ENCODE peak calls at places on chromosomes 16 and 17, in seven cellular contexts. One of them, this sample, is unnamed.

GRCh38 chr16:48831081-48831722 is 221.2 kb upstream of the N4BP1 start:
- DNase-seq in tibial artery: no peak
- DNase-seq in lower lobe of right lung: no peak
- DNase-seq in LNCaP clone FGC: no peak
- DNase-seq in IMR-90: no peak
- DNase-seq in adrenal gland: no peak
- DNase-seq in naive thymus-derived CD4-positive, alpha-beta T cell: no peak
- DNase-seq in this sample: no peak

GRCh38 chr16:28932339-28933141 is 769 bp downstream of the CD19 start:
- DNase-seq in tibial artery: no peak
- DNase-seq in lower lobe of right lung: no peak
- DNase-seq in LNCaP clone FGC: no peak
- DNase-seq in IMR-90: no peak
- DNase-seq in adrenal gland: no peak
- DNase-seq in naive thymus-derived CD4-positive, alpha-beta T cell: no peak
- DNase-seq in this sample: no peak

GRCh38 chr17:68910789-68911431 is 44.3 kb downstream of the ABCA8 start:
- DNase-seq in tibial artery: no peak
- DNase-seq in lower lobe of right lung: no peak
- DNase-seq in LNCaP clone FGC: no peak
- DNase-seq in IMR-90: no peak
- DNase-seq in adrenal gland: no peak
- DNase-seq in naive thymus-derived CD4-positive, alpha-beta T cell: no peak
- DNase-seq in this sample: no peak

GRCh38 chr16:85041184-85041928 is 13.8 kb downstream of the KIAA0513 start:
- DNase-seq in tibial artery: no peak
- DNase-seq in lower lobe of right lung: peak
- DNase-seq in LNCaP clone FGC: no peak
- DNase-seq in IMR-90: no peak
- DNase-seq in adrenal gland: no peak
- DNase-seq in naive thymus-derived CD4-positive, alpha-beta T cell: no peak
- DNase-seq in this sample: no peak

GRCh38 chr17:73902416-73903181 is 258.4 kb upstream of the SDK2 start:
- DNase-seq in tibial artery: no peak
- DNase-seq in lower lobe of right lung: no peak
- DNase-seq in LNCaP clone FGC: no peak
- DNase-seq in IMR-90: no peak
- DNase-seq in adrenal gland: no peak
- DNase-seq in naive thymus-derived CD4-positive, alpha-beta T cell: peak
- DNase-seq in this sample: no peak

GRCh38 chr16:70421473-70422311 is 17.2 kb downstream of the ST3GAL2 start:
- DNase-seq in tibial artery: no peak
- DNase-seq in lower lobe of right lung: no peak
- DNase-seq in LNCaP clone FGC: no peak
- DNase-seq in IMR-90: no peak
- DNase-seq in adrenal gland: no peak
- DNase-seq in naive thymus-derived CD4-positive, alpha-beta T cell: no peak
- DNase-seq in this sample: no peak

GRCh38 chr16:83717308-83717707 is 90.5 kb upstream of the HSBP1 start:
- DNase-seq in tibial artery: no peak
- DNase-seq in lower lobe of right lung: no peak
- DNase-seq in LNCaP clone FGC: no peak
- DNase-seq in IMR-90: no peak
- DNase-seq in adrenal gland: no peak
- DNase-seq in naive thymus-derived CD4-positive, alpha-beta T cell: no peak
- DNase-seq in this sample: no peak

GRCh38 chr16:9225527-9226316 is 134.3 kb downstream of the HAPSTR1 start:
- DNase-seq in tibial artery: no peak
- DNase-seq in lower lobe of right lung: no peak
- DNase-seq in LNCaP clone FGC: no peak
- DNase-seq in IMR-90: no peak
- DNase-seq in adrenal gland: no peak
- DNase-seq in naive thymus-derived CD4-positive, alpha-beta T cell: no peak
- DNase-seq in this sample: no peak

GRCh38 chr17:41895617-41896016 is 23.1 kb downstream of the ACLY start:
- DNase-seq in tibial artery: no peak
- DNase-seq in lower lobe of right lung: no peak
- DNase-seq in LNCaP clone FGC: no peak
- DNase-seq in IMR-90: peak
- DNase-seq in adrenal gland: no peak
- DNase-seq in naive thymus-derived CD4-positive, alpha-beta T cell: no peak
- DNase-seq in this sample: no peak

GRCh38 chr17:63498621-63499195 is 21.8 kb downstream of the ACE start:
- DNase-seq in tibial artery: no peak
- DNase-seq in lower lobe of right lung: no peak
- DNase-seq in LNCaP clone FGC: no peak
- DNase-seq in IMR-90: peak
- DNase-seq in adrenal gland: no peak
- DNase-seq in naive thymus-derived CD4-positive, alpha-beta T cell: no peak
- DNase-seq in this sample: no peak

GRCh38 chr17:82970067-82970466 is 109.3 kb upstream of the METRNL start:
- DNase-seq in tibial artery: no peak
- DNase-seq in lower lobe of right lung: no peak
- DNase-seq in LNCaP clone FGC: no peak
- DNase-seq in IMR-90: no peak
- DNase-seq in adrenal gland: no peak
- DNase-seq in naive thymus-derived CD4-positive, alpha-beta T cell: no peak
- DNase-seq in this sample: peak

GRCh38 chr17:1047177-1047885 is 50.4 kb downstream of the TIMM22 start:
- DNase-seq in tibial artery: peak
- DNase-seq in lower lobe of right lung: peak
- DNase-seq in LNCaP clone FGC: no peak
- DNase-seq in IMR-90: peak
- DNase-seq in adrenal gland: no peak
- DNase-seq in naive thymus-derived CD4-positive, alpha-beta T cell: no peak
- DNase-seq in this sample: peak

GRCh38 chr16:85803570-85803969 is 4.1 kb downstream of the COX4I1 start:
- DNase-seq in tibial artery: no peak
- DNase-seq in lower lobe of right lung: peak
- DNase-seq in LNCaP clone FGC: no peak
- DNase-seq in IMR-90: no peak
- DNase-seq in adrenal gland: no peak
- DNase-seq in naive thymus-derived CD4-positive, alpha-beta T cell: no peak
- DNase-seq in this sample: no peak

GRCh38 chr16:11233727-11234376 is 22.2 kb downstream of the SOCS1 start:
- DNase-seq in tibial artery: no peak
- DNase-seq in lower lobe of right lung: no peak
- DNase-seq in LNCaP clone FGC: no peak
- DNase-seq in IMR-90: no peak
- DNase-seq in adrenal gland: no peak
- DNase-seq in naive thymus-derived CD4-positive, alpha-beta T cell: peak
- DNase-seq in this sample: no peak
- H3K4me3 ChIP-seq in tibial artery: no peak
- H3K4me3 ChIP-seq in lower lobe of right lung: no peak
- H3K4me3 ChIP-seq in LNCaP clone FGC: no peak
- H3K4me3 ChIP-seq in IMR-90: no peak
- H3K4me3 ChIP-seq in adrenal gland: no peak
- H3K4me3 ChIP-seq in naive thymus-derived CD4-positive, alpha-beta T cell: peak
- H3K4me3 ChIP-seq in this sample: no peak

GRCh38 chr17:19724501-19725420 is 8.4 kb upstream of the SLC47A2 start:
- DNase-seq in tibial artery: peak
- DNase-seq in lower lobe of right lung: peak
- DNase-seq in LNCaP clone FGC: no peak
- DNase-seq in IMR-90: no peak
- DNase-seq in adrenal gland: peak
- DNase-seq in naive thymus-derived CD4-positive, alpha-beta T cell: peak
- DNase-seq in this sample: no peak

GRCh38 chr17:19720631-19721426 is 4.4 kb upstream of the SLC47A2 start:
- DNase-seq in tibial artery: no peak
- DNase-seq in lower lobe of right lung: no peak
- DNase-seq in LNCaP clone FGC: no peak
- DNase-seq in IMR-90: no peak
- DNase-seq in adrenal gland: no peak
- DNase-seq in naive thymus-derived CD4-positive, alpha-beta T cell: no peak
- DNase-seq in this sample: no peak

GRCh38 chr17:19726615-19727376 is 10.4 kb upstream of the SLC47A2 start:
- DNase-seq in tibial artery: no peak
- DNase-seq in lower lobe of right lung: no peak
- DNase-seq in LNCaP clone FGC: no peak
- DNase-seq in IMR-90: no peak
- DNase-seq in adrenal gland: no peak
- DNase-seq in naive thymus-derived CD4-positive, alpha-beta T cell: no peak
- DNase-seq in this sample: no peak

GRCh38 chr17:19725486-19725885 is 9.1 kb upstream of the SLC47A2 start:
- DNase-seq in tibial artery: no peak
- DNase-seq in lower lobe of right lung: no peak
- DNase-seq in LNCaP clone FGC: no peak
- DNase-seq in IMR-90: no peak
- DNase-seq in adrenal gland: no peak
- DNase-seq in naive thymus-derived CD4-positive, alpha-beta T cell: no peak
- DNase-seq in this sample: no peak

DNA sequence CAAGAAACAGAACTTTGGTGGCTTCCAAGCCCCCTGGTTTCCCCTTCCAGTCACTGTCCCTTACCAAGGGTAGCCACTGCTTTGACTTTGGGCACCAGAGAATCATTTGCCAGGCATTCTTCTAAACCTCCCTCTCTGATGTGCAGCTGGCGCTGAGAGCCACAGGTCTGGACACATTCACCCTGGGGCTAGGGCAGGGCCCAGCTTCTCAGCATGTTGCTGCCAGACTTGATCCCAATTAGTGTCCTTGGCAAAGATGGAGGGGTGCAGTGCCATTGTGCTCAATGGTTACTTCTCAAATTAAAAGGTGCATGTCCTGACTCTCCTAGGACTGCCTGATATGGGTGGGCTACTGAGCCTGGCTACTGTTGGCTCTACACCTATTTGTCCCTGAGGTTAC is 7.6 kb upstream of the SLC47A2 start:
- DNase-seq in tibial artery: no peak
- DNase-seq in lower lobe of right lung: no peak
- DNase-seq in LNCaP clone FGC: no peak
- DNase-seq in IMR-90: no peak
- DNase-seq in adrenal gland: no peak
- DNase-seq in naive thymus-derived CD4-positive, alpha-beta T cell: no peak
- DNase-seq in this sample: no peak
- H3K4me3 ChIP-seq in tibial artery: peak
- H3K4me3 ChIP-seq in lower lobe of right lung: peak
- H3K4me3 ChIP-seq in LNCaP clone FGC: no peak
- H3K4me3 ChIP-seq in IMR-90: no peak
- H3K4me3 ChIP-seq in adrenal gland: no peak
- H3K4me3 ChIP-seq in naive thymus-derived CD4-positive, alpha-beta T cell: peak
- H3K4me3 ChIP-seq in this sample: no peak

GRCh38 chr16:82037251-82037650 is 2.2 kb downstream of the HSD17B2 start:
- DNase-seq in tibial artery: no peak
- DNase-seq in lower lobe of right lung: no peak
- DNase-seq in LNCaP clone FGC: no peak
- DNase-seq in IMR-90: no peak
- DNase-seq in adrenal gland: no peak
- DNase-seq in naive thymus-derived CD4-positive, alpha-beta T cell: no peak
- DNase-seq in this sample: no peak
- H3K4me3 ChIP-seq in tibial artery: no peak
- H3K4me3 ChIP-seq in lower lobe of right lung: no peak
- H3K4me3 ChIP-seq in LNCaP clone FGC: no peak
- H3K4me3 ChIP-seq in IMR-90: no peak
- H3K4me3 ChIP-seq in adrenal gland: no peak
- H3K4me3 ChIP-seq in naive thymus-derived CD4-positive, alpha-beta T cell: no peak
- H3K4me3 ChIP-seq in this sample: no peak

GRCh38 chr17:9022553-9023388 is 1.5 kb downstream of the NTN1 start:
- DNase-seq in tibial artery: peak
- DNase-seq in lower lobe of right lung: no peak
- DNase-seq in LNCaP clone FGC: no peak
- DNase-seq in IMR-90: no peak
- DNase-seq in adrenal gland: no peak
- DNase-seq in naive thymus-derived CD4-positive, alpha-beta T cell: no peak
- DNase-seq in this sample: no peak

GRCh38 chr17:9021158-9021984 is at the start of gene NTN1:
- DNase-seq in tibial artery: peak
- DNase-seq in lower lobe of right lung: peak
- DNase-seq in LNCaP clone FGC: no peak
- DNase-seq in IMR-90: peak
- DNase-seq in adrenal gland: no peak
- DNase-seq in naive thymus-derived CD4-positive, alpha-beta T cell: peak
- DNase-seq in this sample: no peak

GRCh38 chr17:9023389-9024210 is 2.3 kb downstream of the NTN1 start:
- DNase-seq in tibial artery: peak
- DNase-seq in lower lobe of right lung: no peak
- DNase-seq in LNCaP clone FGC: no peak
- DNase-seq in IMR-90: no peak
- DNase-seq in adrenal gland: no peak
- DNase-seq in naive thymus-derived CD4-positive, alpha-beta T cell: no peak
- DNase-seq in this sample: no peak

GRCh38 chr17:9020824-9021157 is 519 bp upstream of the NTN1 start:
- DNase-seq in tibial artery: peak
- DNase-seq in lower lobe of right lung: no peak
- DNase-seq in LNCaP clone FGC: no peak
- DNase-seq in IMR-90: no peak
- DNase-seq in adrenal gland: no peak
- DNase-seq in naive thymus-derived CD4-positive, alpha-beta T cell: no peak
- DNase-seq in this sample: no peak

GRCh38 chr17:9021985-9022552 is 759 bp downstream of the NTN1 start:
- DNase-seq in tibial artery: peak
- DNase-seq in lower lobe of right lung: no peak
- DNase-seq in LNCaP clone FGC: no peak
- DNase-seq in IMR-90: peak
- DNase-seq in adrenal gland: no peak
- DNase-seq in naive thymus-derived CD4-positive, alpha-beta T cell: no peak
- DNase-seq in this sample: no peak
- H3K4me3 ChIP-seq in tibial artery: peak
- H3K4me3 ChIP-seq in lower lobe of right lung: peak
- H3K4me3 ChIP-seq in LNCaP clone FGC: peak
- H3K4me3 ChIP-seq in IMR-90: peak
- H3K4me3 ChIP-seq in adrenal gland: peak
- H3K4me3 ChIP-seq in naive thymus-derived CD4-positive, alpha-beta T cell: peak
- H3K4me3 ChIP-seq in this sample: peak

DNA sequence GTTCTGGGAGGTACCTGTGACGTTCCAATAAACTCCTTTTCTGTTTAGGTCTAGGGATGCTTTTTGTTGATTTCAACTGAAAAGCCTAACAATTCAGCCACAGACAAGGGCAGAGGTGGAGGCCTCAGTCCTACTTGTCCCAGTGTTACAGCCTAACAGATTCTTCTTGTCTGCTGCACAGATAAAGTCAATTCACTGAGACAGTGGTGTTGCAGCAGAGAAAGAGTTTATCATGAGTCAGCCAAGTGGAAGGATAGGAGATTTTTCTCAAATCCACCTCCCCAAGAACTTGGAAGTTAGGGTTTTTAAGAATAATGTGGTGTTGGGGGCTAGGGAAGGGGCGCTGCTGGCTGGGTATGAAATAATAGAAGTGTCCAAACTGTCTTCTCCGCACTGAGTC is 10.8 kb upstream of the TNFSF12 start:
- DNase-seq in tibial artery: no peak
- DNase-seq in lower lobe of right lung: no peak
- DNase-seq in LNCaP clone FGC: no peak
- DNase-seq in IMR-90: no peak
- DNase-seq in adrenal gland: no peak
- DNase-seq in naive thymus-derived CD4-positive, alpha-beta T cell: no peak
- DNase-seq in this sample: no peak
- H3K4me3 ChIP-seq in tibial artery: no peak
- H3K4me3 ChIP-seq in lower lobe of right lung: no peak
- H3K4me3 ChIP-seq in LNCaP clone FGC: no peak
- H3K4me3 ChIP-seq in IMR-90: no peak
- H3K4me3 ChIP-seq in adrenal gland: no peak
- H3K4me3 ChIP-seq in naive thymus-derived CD4-positive, alpha-beta T cell: no peak
- H3K4me3 ChIP-seq in this sample: no peak

DNA sequence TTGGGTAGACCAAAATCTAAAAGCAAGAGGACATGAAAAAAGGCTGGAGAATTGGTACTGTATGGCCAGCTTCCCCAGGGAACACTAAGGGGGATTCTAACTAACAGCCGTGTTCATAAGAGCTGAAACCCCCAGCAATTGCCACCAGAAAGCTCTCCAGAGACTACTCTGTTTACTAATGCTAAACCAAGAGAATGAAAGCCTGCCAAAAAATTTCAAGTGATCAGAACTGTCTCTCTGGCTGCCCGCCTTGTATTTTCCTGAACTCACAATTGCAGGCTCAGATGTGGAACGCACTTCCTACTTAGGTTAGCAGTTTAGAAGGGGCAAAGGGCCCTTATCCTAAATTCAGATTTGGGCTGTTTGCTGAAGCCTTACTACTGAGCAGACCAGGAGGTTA is 24.1 kb downstream of the MYH10 start:
- DNase-seq in tibial artery: no peak
- DNase-seq in lower lobe of right lung: no peak
- DNase-seq in LNCaP clone FGC: no peak
- DNase-seq in IMR-90: no peak
- DNase-seq in adrenal gland: no peak
- DNase-seq in naive thymus-derived CD4-positive, alpha-beta T cell: no peak
- DNase-seq in this sample: no peak
- H3K4me3 ChIP-seq in tibial artery: peak
- H3K4me3 ChIP-seq in lower lobe of right lung: no peak
- H3K4me3 ChIP-seq in LNCaP clone FGC: peak
- H3K4me3 ChIP-seq in IMR-90: no peak
- H3K4me3 ChIP-seq in adrenal gland: no peak
- H3K4me3 ChIP-seq in naive thymus-derived CD4-positive, alpha-beta T cell: no peak
- H3K4me3 ChIP-seq in this sample: peak